ENCODE peak calls at places on chromosomes 1 and 21, in four cellular contexts. H, S, D and K are unnamed samples.
A peak's percentile ranks its signal among the peaks of the same experiment; 100 is the strongest.

GRCh38 chr1:235659186-235659771 is 9.7 kb upstream of the GNG4 start:
- DNase-seq in H (no peak), S (no peak), D (no peak), K (no peak)

GRCh38 chr21:41663805-41664788 is 102.8 kb downstream of the RIPK4 start:
- DNase-seq in H (peak; percentile 60), S (no peak), D (no peak), K (peak; percentile 44)

GRCh38 chr1:107692580-107693345 is 272.2 kb downstream of the VAV3 start:
- DNase-seq in H (no peak), S (no peak), D (no peak), K (no peak)

GRCh38 chr1:10253755-10254154 is 43.4 kb downstream of the KIF1B start:
- DNase-seq in H (no peak), S (no peak), D (peak; percentile 18), K (peak; percentile 99)

GRCh38 chr1:89941110-89941770 is 53.7 kb upstream of the ZNF326 start:
- DNase-seq in H (no peak), S (no peak), D (no peak), K (no peak)

GRCh38 chr1:170620164-170620563 is 43.8 kb upstream of the PRRX1 start:
- DNase-seq in H (no peak), S (no peak), D (no peak), K (no peak)

GRCh38 chr1:228471762-228472398 is 15.3 kb upstream of the RNF187 start:
- DNase-seq in H (no peak), S (no peak), D (no peak), K (peak; percentile 37)

GRCh38 chr1:203744008-203744972 is 20.7 kb upstream of the LAX1 start:
- DNase-seq in H (no peak), S (no peak), D (peak; percentile 62), K (no peak)

GRCh38 chr1:33082575-33083112 is 1.7 kb downstream of the AZIN2 start:
- DNase-seq in H (no peak), S (no peak), D (no peak), K (peak; percentile 52)

GRCh38 chr1:17569200-17570139 is 30.0 kb downstream of the ARHGEF10L start:
- DNase-seq in H (no peak), S (no peak), D (peak; percentile 89), K (peak; percentile 86)

GRCh38 chr1:167934407-167935251 is 1.9 kb upstream of the DCAF6 start:
- DNase-seq in H (peak; percentile 53), S (no peak), D (no peak), K (peak; percentile 73)

DNA sequence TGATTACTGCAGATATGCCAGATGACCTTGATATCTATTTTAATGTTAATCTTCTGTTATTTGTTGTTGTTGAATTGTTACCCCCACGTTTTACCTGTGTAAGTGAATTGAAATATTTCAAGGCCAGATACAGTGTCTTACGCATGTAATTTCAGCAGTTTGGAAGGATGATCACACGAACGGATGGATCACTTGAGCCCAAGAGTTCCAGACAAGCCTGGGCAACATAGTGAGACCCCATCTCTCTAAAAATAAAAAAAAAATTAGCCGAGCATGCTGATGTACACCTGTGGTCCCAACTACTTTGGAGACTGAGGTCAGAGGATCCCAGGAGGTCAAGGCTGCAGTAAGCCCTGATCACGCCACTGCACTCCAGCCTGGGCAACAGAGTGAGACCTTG is 32.2 kb downstream of the SDCCAG8 start:
- DNase-seq in H (no peak), S (no peak), D (no peak), K (no peak)
- H3K27ac ChIP-seq in H (peak overlapping the region; percentile 22), S (no peak overlapping the region), D (no peak overlapping the region), K (peak overlapping the region; percentile 78)

DNA sequence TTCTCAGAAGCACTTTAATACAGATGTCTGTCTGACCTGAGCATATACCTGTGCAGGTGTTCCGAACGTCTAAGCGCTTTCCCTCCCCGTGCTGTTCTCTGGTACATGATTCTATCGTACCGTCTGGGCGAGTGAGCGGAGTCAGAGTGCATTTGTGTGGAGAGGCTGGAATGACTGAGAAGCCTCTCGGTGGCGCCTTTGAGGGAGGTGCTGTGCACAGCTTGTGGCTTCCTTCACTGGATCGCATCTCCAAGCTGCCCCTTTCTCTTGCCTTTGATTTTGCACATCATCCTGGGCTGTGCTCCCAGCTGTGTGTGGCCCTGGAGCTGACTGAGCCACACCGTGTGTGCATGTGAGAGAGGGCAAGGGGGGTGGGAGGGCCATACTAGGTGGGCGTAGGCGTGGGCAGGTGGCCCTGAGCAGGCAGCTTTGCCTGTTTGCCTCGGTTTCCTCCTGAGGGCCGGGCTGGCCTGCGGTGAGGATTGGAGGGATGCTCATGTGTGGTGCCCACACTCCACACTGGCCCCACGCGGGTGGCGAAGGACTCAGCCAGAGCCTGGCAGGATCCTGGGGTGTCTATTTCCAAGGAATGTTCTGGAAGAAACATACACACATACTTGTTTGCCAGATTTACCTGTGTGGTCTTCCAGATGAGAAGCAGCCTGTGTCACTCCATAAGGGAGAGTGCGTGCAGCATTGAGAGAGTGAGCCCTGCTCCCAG is 105.3 kb downstream of the ADARB1 start:
- DNase-seq in H (no peak), S (no peak), D (no peak), K (no peak)
- H3K27ac ChIP-seq in H (no peak overlapping the region), S (no peak overlapping the region), D (no peak overlapping the region), K (no peak overlapping the region)

GRCh38 chr1:1552263-1552639 is 11.8 kb upstream of the TMEM240 start:
- DNase-seq in H (no peak), S (no peak), D (no peak), K (no peak)

GRCh38 chr1:1551524-1552262 is 11.3 kb upstream of the TMEM240 start:
- DNase-seq in H (no peak), S (no peak), D (no peak), K (no peak)

GRCh38 chr1:1554926-1555915 is 14.8 kb upstream of the TMEM240 start:
- DNase-seq in H (no peak), S (no peak), D (no peak), K (peak; percentile 90)

GRCh38 chr1:1554550-1554925 is 14.1 kb upstream of the TMEM240 start:
- DNase-seq in H (no peak), S (no peak), D (no peak), K (no peak)

DNA sequence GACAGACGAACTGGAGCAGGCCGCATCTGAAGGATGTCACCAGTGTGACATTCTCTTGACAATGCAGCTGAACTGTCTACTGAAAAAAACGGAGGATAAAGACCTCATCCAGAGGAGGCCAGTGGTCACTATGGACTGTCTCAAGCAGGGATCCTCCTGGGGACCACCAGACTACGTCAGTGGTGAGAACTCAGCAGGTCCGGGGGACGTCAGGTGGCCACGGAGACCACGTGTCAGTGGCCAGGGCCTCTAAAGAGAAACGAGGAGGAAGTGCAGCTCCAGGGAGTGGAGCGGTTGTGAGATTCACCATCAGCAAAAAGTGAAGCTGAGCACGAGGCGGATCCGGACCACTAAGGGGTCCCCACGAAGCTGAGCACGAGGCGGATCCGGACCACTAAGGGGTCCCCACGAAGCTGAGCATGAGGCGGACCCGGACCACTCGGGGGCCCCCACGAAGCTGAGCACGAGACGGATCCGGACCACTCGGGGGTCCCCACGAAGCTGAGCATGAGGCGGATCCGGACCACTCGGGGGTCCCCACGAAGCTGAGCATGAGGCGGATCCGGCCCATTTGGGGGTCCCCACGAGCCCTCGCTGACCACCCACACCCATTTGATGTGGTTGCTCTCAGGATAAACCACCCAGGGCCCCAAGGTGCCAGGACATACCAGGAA is 13.5 kb upstream of the TMEM240 start:
- DNase-seq in H (no peak), S (no peak), D (no peak), K (no peak)
- H3K27ac ChIP-seq in H (no peak overlapping the region), S (no peak overlapping the region), D (no peak overlapping the region), K (no peak overlapping the region)

GRCh38 chr1:212124891-212125582 is 89.5 kb downstream of the DTL start:
- DNase-seq in H (no peak), S (no peak), D (no peak), K (no peak)
- H3K27ac ChIP-seq in H (no peak overlapping the region), S (no peak overlapping the region), D (no peak overlapping the region), K (no peak overlapping the region)

GRCh38 chr1:172764378-172764777 is 105.5 kb downstream of the FASLG start:
- DNase-seq in H (peak; percentile 91), S (no peak), D (no peak), K (no peak)
- H3K27ac ChIP-seq in H (no peak overlapping the region), S (no peak overlapping the region), D (no peak overlapping the region), K (no peak overlapping the region)

DNA sequence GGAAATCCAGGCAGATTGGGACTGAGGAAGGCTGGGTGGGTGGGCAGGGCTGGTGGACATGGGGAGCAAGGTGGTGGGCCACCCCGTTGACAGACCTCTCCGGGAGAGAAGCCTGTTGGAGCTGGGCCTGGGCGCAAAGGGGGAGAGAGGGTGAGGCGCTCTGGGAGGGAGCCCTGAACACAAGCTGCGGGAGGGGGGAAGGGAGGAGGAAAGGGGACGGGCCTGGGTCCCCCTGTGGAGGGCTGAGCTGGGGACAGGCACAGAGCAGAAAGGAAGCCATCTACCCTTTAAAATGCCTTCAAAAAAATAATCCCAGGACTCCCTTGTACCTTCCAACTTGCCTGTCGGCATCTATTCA is 161.8 kb downstream of the PSMG1 start:
- DNase-seq in H (no peak), S (no peak), D (no peak), K (no peak)
- H3K27ac ChIP-seq in H (peak overlapping the region; percentile 51), S (no peak overlapping the region), D (peak overlapping the region; percentile 44), K (no peak overlapping the region)

GRCh38 chr1:209319057-209319432 is 264.5 kb upstream of the CAMK1G start:
- DNase-seq in H (no peak), S (no peak), D (no peak), K (no peak)
- H3K27ac ChIP-seq in H (no peak overlapping the region), S (no peak overlapping the region), D (no peak overlapping the region), K (no peak overlapping the region)

DNA sequence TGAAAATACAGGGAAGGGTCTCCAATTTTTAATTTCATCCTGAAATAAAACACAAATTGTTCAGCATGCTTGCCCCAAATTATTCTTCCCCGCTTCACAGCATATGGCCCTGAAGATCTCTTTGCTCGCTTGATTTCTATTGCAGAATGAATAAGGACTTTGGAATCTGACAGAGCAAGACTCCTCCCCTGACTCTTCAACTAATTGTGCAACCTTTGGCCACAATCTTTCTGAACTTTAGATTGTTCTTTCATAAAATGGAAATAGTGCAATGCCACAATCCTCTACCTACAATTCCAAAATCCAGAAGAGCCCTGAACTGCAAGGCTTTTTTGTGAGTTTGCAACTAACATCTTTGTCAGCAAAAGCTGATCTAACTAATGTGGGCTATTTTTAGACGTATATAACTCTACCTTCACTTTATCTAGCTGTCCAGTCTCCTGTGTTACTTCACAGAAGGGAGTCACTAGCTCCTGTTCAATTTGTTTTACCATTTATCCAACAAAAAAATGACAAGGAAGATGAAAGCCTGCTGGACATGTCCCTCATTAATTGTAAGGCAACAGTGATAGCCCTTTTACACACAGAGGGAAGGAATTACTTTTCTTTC is 13.4 kb downstream of the RNASEL start:
- DNase-seq in H (no peak), S (no peak), D (no peak), K (peak; percentile 64)
- H3K27ac ChIP-seq in H (no peak overlapping the region), S (no peak overlapping the region), D (no peak overlapping the region), K (no peak overlapping the region)

DNA sequence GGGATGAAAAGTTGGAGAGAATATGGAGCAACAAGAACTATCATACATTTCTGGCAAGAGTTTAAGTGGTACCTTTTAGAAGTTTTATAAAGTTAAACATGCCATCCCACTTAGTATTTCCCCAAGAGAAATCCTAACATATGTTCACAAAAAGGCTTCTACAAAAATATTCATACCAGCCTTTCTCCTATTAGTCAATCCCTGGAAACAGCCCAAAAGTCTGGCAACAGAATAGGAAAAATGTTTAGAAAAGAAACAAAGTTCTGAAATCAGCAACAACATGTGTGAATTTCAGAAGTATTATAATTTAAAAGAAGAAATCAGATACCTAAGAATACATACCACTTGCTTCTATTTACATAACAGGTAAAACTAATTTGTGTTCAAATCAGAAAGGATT is 271.0 kb downstream of the DSCAM start:
- DNase-seq in H (no peak), S (no peak), D (no peak), K (no peak)
- H3K27ac ChIP-seq in H (no peak overlapping the region), S (no peak overlapping the region), D (no peak overlapping the region), K (no peak overlapping the region)